ENCODE peak calls at places on chromosome 11, in ten cellular contexts. N, J, I, X, D, Z, W, U, O and P are unnamed samples.

GRCh38 chr11:93541884-93542752 is 1.1 kb downstream of the SMCO4 start:
- DNase-seq in O (peak; percentile 41), W (peak; percentile 77), Z (no peak), D (peak; percentile 47), X (peak; percentile 59), J (peak; percentile 38), N (peak; percentile 46), I (no peak), U (no peak), P (peak; percentile 58)

GRCh38 chr11:78419327-78419726 is 1.7 kb upstream of the GAB2 start:
- DNase-seq in D (peak; percentile 57), W (peak; percentile 99), O (no peak), Z (no peak), J (peak; percentile 24), U (no peak), N (peak; percentile 42), X (peak; percentile 77), I (peak; percentile 60), P (peak; percentile 40)

GRCh38 chr11:133956650-133957633 is at the start of gene IGSF9B:
- DNase-seq in D (peak; percentile 80), N (peak; percentile 89), J (peak; percentile 92), I (peak; percentile 82), X (peak; percentile 89), Z (peak; percentile 82), W (peak; percentile 45), U (peak; percentile 98), O (peak; percentile 47), P (peak; percentile 93)

GRCh38 chr11:117180661-117181585 is 2.4 kb downstream of the SIDT2 start:
- DNase-seq in I (no peak), U (no peak), X (peak; percentile 67), D (peak; percentile 72), O (peak; percentile 58), W (peak; percentile 70), J (peak; percentile 66), N (peak; percentile 87), Z (peak; percentile 60), P (peak; percentile 59)

GRCh38 chr11:134639586-134640330 is 227.7 kb upstream of the B3GAT1 start:
- DNase-seq in W (no peak), Z (no peak), N (peak; percentile 62), O (no peak), X (no peak), D (no peak), I (no peak), J (no peak), U (no peak), P (peak; percentile 31)

GRCh38 chr11:103648054-103648453 is 388.4 kb upstream of the DDI1 start:
- DNase-seq in X (no peak), W (no peak), I (no peak), D (no peak), Z (no peak), J (no peak), U (no peak), O (no peak), N (no peak), P (no peak)

GRCh38 chr11:117980280-117980679 is 5.9 kb upstream of the IL10RA start:
- DNase-seq in X (no peak), O (no peak), N (no peak), J (no peak), W (no peak), U (no peak), Z (no peak), I (no peak), D (no peak), P (no peak)

GRCh38 chr11:12161137-12161536 is 50.7 kb downstream of the MICAL2 start:
- DNase-seq in O (no peak), I (no peak), J (no peak), N (no peak), D (no peak), X (peak; percentile 67), W (no peak), U (no peak), Z (no peak), P (no peak)

GRCh38 chr11:27431808-27432207 is 40.8 kb downstream of the LGR4 start:
- DNase-seq in O (no peak), J (no peak), Z (no peak), X (no peak), D (no peak), I (no peak), N (no peak), W (no peak), U (no peak), P (no peak)

GRCh38 chr11:47261291-47261800 is 3.5 kb downstream of the NR1H3 start:
- DNase-seq in I (no peak), O (no peak), U (peak; percentile 50), W (no peak), D (no peak), X (no peak), Z (no peak), N (no peak), J (no peak), P (no peak)

GRCh38 chr11:118111744-118112035 is 24.9 kb upstream of the SMIM35 start:
- DNase-seq in N (no peak), U (no peak), D (no peak), W (no peak), J (no peak), X (no peak), O (no peak), I (no peak), Z (no peak), P (no peak)

GRCh38 chr11:20672575-20672974 is 3.2 kb downstream of the NELL1 start:
- DNase-seq in X (no peak), O (no peak), J (no peak), U (no peak), N (no peak), Z (no peak), W (no peak), I (no peak), D (no peak), P (no peak)

GRCh38 chr11:504053-504993 is 2.7 kb downstream of the RNH1 start:
- DNase-seq in I (no peak), D (peak; percentile 53), X (no peak), N (peak; percentile 35), Z (no peak), U (peak; percentile 92), J (no peak), W (no peak), O (no peak), P (peak; percentile 63)

GRCh38 chr11:104957280-104957679 is 11.1 kb downstream of the CASP4 start:
- DNase-seq in W (peak; percentile 1), X (no peak), O (no peak), N (no peak), Z (no peak), J (no peak), U (no peak), I (no peak), D (no peak), P (no peak)
- H3K27ac ChIP-seq in W (no peak overlapping the region), X (no peak overlapping the region), O (no peak overlapping the region), N (no peak overlapping the region), Z (no peak overlapping the region), J (no peak overlapping the region), U (no peak overlapping the region), I (no peak overlapping the region), D (no peak overlapping the region), P (no peak overlapping the region)

DNA sequence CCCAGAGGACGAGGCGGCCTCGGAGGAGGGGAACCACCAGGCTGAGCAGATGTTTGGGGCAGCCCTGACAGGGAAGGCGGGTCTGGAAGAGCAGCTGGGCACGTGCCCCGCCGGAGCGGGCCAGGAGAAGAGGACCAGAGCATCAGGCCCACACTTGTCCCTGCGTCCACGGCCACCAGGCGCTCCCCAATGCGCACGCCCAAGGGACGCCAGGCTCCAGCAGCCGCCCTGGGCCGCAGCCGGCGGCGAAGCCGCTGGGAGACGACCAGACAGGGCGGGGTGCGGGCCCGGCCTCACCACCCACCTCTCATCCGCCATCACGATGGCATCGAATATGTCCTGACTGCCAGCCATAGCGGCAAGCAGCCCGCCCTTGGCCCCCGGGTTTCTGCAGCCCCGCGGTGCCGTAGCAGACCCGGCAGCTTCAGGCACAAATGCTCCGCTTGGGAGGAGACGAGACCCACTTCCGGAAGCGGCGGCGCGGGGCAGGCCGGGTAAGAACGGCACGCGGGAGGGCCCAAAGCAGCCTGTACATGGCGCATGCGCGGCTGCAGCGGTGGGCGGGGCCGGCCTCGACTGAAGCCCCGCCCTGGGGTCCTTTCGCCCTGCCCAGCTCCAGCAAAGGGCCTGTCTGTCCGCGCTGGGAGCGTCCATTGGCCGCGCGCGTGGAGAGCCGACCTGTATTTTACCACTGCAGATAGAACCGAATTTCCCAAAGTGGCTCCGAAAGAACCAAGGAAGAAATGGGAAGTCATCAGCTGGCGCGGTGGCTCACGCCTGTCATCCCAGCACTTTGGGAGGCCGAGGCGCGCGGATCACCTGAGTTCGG is at the start of gene LTO1:
- DNase-seq in Z (peak; percentile 95), W (peak; percentile 94), I (peak; percentile 97), D (peak; percentile 94), O (peak; percentile 85), J (peak; percentile 92), N (peak; percentile 98), U (peak; percentile 100), X (peak; percentile 96), P (peak; percentile 94)
- TF ChIP-seq POLR2A in Z (no peak), W (peak; percentile 94), I (peak; percentile 75), D (peak; percentile 59), O (no peak), J (peak; percentile 61), N (no peak), U (no peak), X (peak; percentile 67), P (no peak)

DNA sequence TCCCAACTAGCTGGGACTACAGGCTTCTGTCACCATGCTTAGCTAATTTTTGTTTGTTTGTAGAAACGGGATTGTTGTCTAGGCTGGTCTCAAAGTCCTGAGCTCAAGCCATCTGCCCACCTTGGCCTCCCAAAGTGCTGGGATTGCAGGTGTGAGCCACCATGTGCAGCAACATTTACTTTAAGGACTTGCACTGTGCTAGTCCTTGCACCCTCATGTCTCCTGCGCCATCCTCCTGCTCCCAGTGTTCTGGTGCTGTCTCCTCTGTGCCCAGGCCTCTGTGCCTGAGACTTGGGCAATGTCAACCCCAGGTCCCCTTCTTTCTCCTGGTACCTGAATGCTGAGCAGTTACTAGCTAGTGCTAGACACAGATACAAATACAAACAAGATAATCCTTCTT is 26.7 kb downstream of the WEE1 start:
- DNase-seq in O (no peak), Z (no peak), U (no peak), J (no peak), I (no peak), W (no peak), X (no peak), D (no peak), N (no peak), P (no peak)
- H3K4me1 ChIP-seq in O (peaks cover 7% of the 10 kb centered on the region), Z (no peaks in the 10 kb centered on the region), U (peaks cover 9% of the 10 kb centered on the region), J (peaks cover 5% of the 10 kb centered on the region), I (no peaks in the 10 kb centered on the region), W (peaks cover 11% of the 10 kb centered on the region), X (peaks cover 8% of the 10 kb centered on the region), D (no peaks in the 10 kb centered on the region), N (no peaks in the 10 kb centered on the region), P (peaks cover 8% of the 10 kb centered on the region)

DNA sequence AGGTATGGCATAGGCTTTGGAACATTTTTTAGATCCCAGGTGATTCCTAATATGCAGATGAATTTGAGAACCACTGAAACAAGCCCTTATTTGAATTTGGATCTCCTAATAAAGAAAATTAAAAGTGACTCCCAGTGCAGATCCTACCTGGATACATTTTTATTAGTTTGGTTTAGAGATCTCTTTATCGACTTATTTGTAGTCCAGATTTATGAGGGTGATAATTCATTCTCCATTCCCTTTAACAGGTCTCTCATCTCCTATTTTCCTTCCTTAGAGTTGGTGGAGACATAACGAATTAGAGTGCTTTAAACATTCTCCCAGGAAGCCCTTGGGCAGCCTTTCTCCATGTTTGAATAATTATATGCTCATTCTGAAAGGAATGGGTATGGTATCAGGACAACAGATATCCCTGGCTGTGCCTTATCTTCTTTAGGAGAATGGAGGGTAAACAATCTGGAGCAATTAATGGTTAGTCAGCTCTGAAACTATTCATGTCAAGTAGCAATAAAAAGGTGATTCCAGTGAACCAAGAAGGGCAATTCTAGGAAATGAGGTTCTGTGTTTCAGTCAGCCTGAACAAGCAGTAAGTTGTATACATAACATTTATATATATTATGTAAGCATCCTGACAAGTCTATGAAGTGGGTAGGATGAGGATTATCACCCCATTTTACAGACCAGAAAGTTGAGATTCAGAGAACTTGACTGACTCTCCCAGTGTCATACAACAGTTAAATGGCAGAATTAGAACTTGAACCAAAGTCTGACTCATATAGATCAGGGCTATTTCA is 53.9 kb upstream of the RCE1 start:
- DNase-seq in W (peak; percentile 46), J (no peak), O (no peak), Z (no peak), N (no peak), I (no peak), D (no peak), X (no peak), U (no peak), P (no peak)
- H3K27ac ChIP-seq in W (no peak overlapping the region), J (no peak overlapping the region), O (no peak overlapping the region), Z (no peak overlapping the region), N (no peak overlapping the region), I (no peak overlapping the region), D (no peak overlapping the region), X (no peak overlapping the region), U (no peak overlapping the region), P (no peak overlapping the region)